ENCODE peak calls at places on chromosomes 4 and X, in ten cellular contexts. Z is GM23248; E is cardiac fibroblast; P is transverse colon; Y is A549; F is heart left ventricle; Q is CD8-positive, alpha-beta memory T cell; U is fibroblast of the aortic adventitia; M is heart right ventricle; T is lower lobe of right lung. A is an unnamed sample.

GRCh38 chrX:5399403-5399802 is 829.3 kb downstream of the NLGN4X start:
- DNase-seq in T (no peak), E (no peak), Z (no peak), Q (no peak), U (no peak), M (no peak), P (no peak), Y (no peak), F (no peak), A (no peak)

GRCh38 chr4:4820739-4821138 is 38.7 kb upstream of the MSX1 start:
- DNase-seq in Q (no peak), P (no peak), F (no peak), M (no peak), E (no peak), T (no peak), Y (no peak), Z (no peak), U (no peak), A (no peak)

GRCh38 chr4:56619160-56619559 is 61.9 kb downstream of the HOPX start:
- DNase-seq in M (no peak), T (no peak), P (no peak), Z (no peak), E (peak), Q (no peak), F (no peak), Y (no peak), U (peak), A (peak)

GRCh38 chr4:183444953-183445543 is 612 bp downstream of the CDKN2AIP start:
- DNase-seq in E (peak), F (peak), T (peak), M (peak), Q (no peak), U (no peak), Z (peak), P (peak), Y (peak), A (no peak)

GRCh38 chr4:138034871-138035270 is 207.3 kb downstream of the SLC7A11 start:
- DNase-seq in Q (no peak), Z (peak), F (no peak), U (peak), E (peak), M (no peak), T (no peak), Y (no peak), P (no peak), A (peak)

GRCh38 chr4:91840359-91840758 is 463.4 kb upstream of the GRID2 start:
- DNase-seq in Y (no peak), Q (no peak), F (no peak), P (no peak), Z (no peak), E (no peak), M (no peak), T (no peak), U (peak), A (no peak)

GRCh38 chr4:138111462-138112000 is 130.6 kb downstream of the SLC7A11 start:
- DNase-seq in U (peak), T (no peak), Y (no peak), Q (no peak), Z (peak), P (no peak), M (no peak), F (no peak), E (peak), A (peak)

GRCh38 chr4:147096667-147097604 is 151.3 kb upstream of the TTC29 start:
- DNase-seq in U (peak), F (no peak), Y (peak), M (no peak), Z (peak), T (no peak), Q (no peak), E (peak), P (no peak), A (peak)

GRCh38 chr4:101191302-101192098 is 155.8 kb downstream of the PPP3CA start:
- DNase-seq in Q (no peak), E (peak), Y (no peak), Z (peak), U (peak), P (peak), T (peak), F (peak), M (peak), A (no peak)

GRCh38 chr4:688695-689497 is at the start of gene SLC49A3:
- DNase-seq in Y (no peak), M (peak), T (no peak), U (no peak), Z (peak), Q (no peak), F (peak), E (no peak), P (peak), A (no peak)

GRCh38 chrX:16839852-16840460 is 30.2 kb downstream of the RBBP7 start:
- DNase-seq in T (no peak), Z (peak), M (no peak), E (peak), Y (no peak), U (peak), F (no peak), P (no peak), Q (no peak), A (peak)

GRCh38 chr4:91620952-91621351 is 682.8 kb upstream of the GRID2 start:
- DNase-seq in M (no peak), E (no peak), T (no peak), Z (no peak), U (no peak), F (no peak), Y (no peak), P (no peak), Q (no peak), A (no peak)

GRCh38 chrX:24178441-24178840 is 28.9 kb downstream of the ZFX start:
- DNase-seq in M (no peak), E (no peak), Y (no peak), Z (no peak), Q (no peak), T (no peak), F (no peak), U (no peak), P (no peak), A (no peak)

GRCh38 chr4:70841951-70842350 is 2.3 kb upstream of the GRSF1 start:
- DNase-seq in Y (no peak), T (no peak), U (no peak), E (no peak), Z (no peak), Q (no peak), P (no peak), F (no peak), M (no peak), A (no peak)

GRCh38 chrX:49892552-49892951 is 13.3 kb downstream of the USP27X start:
- DNase-seq in M (no peak), Q (no peak), T (no peak), Z (no peak), Y (no peak), P (no peak), E (no peak), F (no peak), U (no peak), A (no peak)

GRCh38 chr4:103451341-103451740 is 253.2 kb upstream of the CENPE start:
- DNase-seq in Z (no peak), Y (no peak), M (no peak), Q (no peak), F (no peak), T (no peak), U (no peak), P (no peak), E (no peak), A (peak)

GRCh38 chr4:80336582-80336981 is 1.1 kb downstream of the CFAP299 start:
- DNase-seq in Y (peak), F (no peak), T (no peak), M (no peak), E (peak), Z (peak), P (peak), U (peak), Q (no peak), A (peak)

GRCh38 chr4:182871616-182872015 is 45.6 kb downstream of the DCTD start:
- DNase-seq in U (no peak), Q (no peak), Z (no peak), P (no peak), T (no peak), E (no peak), M (no peak), F (no peak), Y (no peak), A (no peak)

GRCh38 chrX:56314334-56314733 is 82.2 kb downstream of the KLF8 start:
- DNase-seq in Z (no peak), T (no peak), Y (no peak), U (no peak), Q (no peak), P (no peak), F (no peak), M (no peak), E (no peak), A (no peak)

GRCh38 chrX:153440556-153441135 is 5.2 kb downstream of the TREX2 start:
- DNase-seq in T (no peak), Y (no peak), E (no peak), Q (no peak), P (no peak), Z (no peak), F (no peak), M (no peak), U (no peak), A (peak)

GRCh38 chr4:88697588-88698329 is at the start of gene NAP1L5:
- DNase-seq in Y (peak), M (peak), E (peak), T (peak), U (peak), P (peak), Z (peak), F (peak), Q (peak), A (peak)

GRCh38 chr4:80183196-80184052 is 13.9 kb upstream of the PRDM8 start:
- DNase-seq in T (peak), E (no peak), P (peak), Z (peak), Y (no peak), M (peak), U (no peak), F (peak), Q (peak), A (no peak)

GRCh38 chrX:41733939-41734338 is 10.0 kb downstream of the GPR82 start:
- DNase-seq in U (no peak), Y (no peak), T (no peak), M (no peak), Z (no peak), E (no peak), P (no peak), Q (no peak), F (no peak), A (peak)

GRCh38 chr4:102849579-102850104 is 19.1 kb upstream of the CISD2 start:
- DNase-seq in E (no peak), Q (no peak), P (no peak), Z (no peak), F (no peak), U (no peak), Y (no peak), M (no peak), T (no peak), A (no peak)

GRCh38 chrX:40262641-40263560 is 165.1 kb upstream of the BCOR start:
- DNase-seq in U (peak), E (peak), T (no peak), Y (no peak), Q (no peak), P (no peak), M (no peak), F (no peak), Z (peak), A (peak)

GRCh38 chr4:25402521-25402920 is 25.5 kb downstream of the ANAPC4 start:
- DNase-seq in Z (peak), P (no peak), Y (no peak), T (no peak), M (no peak), F (no peak), E (peak), U (peak), Q (no peak), A (no peak)

GRCh38 chr4:10893417-10893816 is 208.8 kb upstream of the CLNK start:
- DNase-seq in E (no peak), Q (no peak), F (no peak), P (no peak), Z (no peak), T (no peak), Y (no peak), U (peak), M (no peak), A (peak)

GRCh38 chr4:57061395-57061794 is 48.8 kb downstream of the IGFBP7 start:
- DNase-seq in F (no peak), P (no peak), U (peak), T (no peak), Y (no peak), M (no peak), Q (no peak), E (peak), Z (peak), A (peak)

GRCh38 chr4:82733636-82734035 is 65.0 kb downstream of the SCD5 start:
- DNase-seq in T (no peak), M (no peak), U (peak), Z (peak), Y (no peak), F (no peak), Q (no peak), E (no peak), P (no peak), A (peak)

GRCh38 chr4:78131403-78131802 is 74.3 kb downstream of the FRAS1 start:
- DNase-seq in Y (no peak), T (no peak), F (no peak), Z (peak), U (peak), P (no peak), E (peak), M (no peak), Q (no peak), A (peak)

GRCh38 chr4:114100288-114101031 is 121.0 kb upstream of the ARSJ start:
- DNase-seq in Q (no peak), T (no peak), F (no peak), M (no peak), P (no peak), Y (no peak), Z (no peak), U (no peak), E (no peak), A (no peak)

GRCh38 chr4:119628281-119629141 is at the start of gene PDE5A:
- DNase-seq in F (peak), Y (peak), Q (peak), Z (peak), P (peak), U (peak), T (peak), M (peak), E (peak), A (peak)

GRCh38 chr4:6263541-6264540 is 5.8 kb upstream of the WFS1 start:
- DNase-seq in T (peak), Y (no peak), Z (peak), Q (no peak), P (peak), M (peak), F (peak), E (peak), U (peak), A (peak)

GRCh38 chrX:57453901-57454300 is 137.9 kb upstream of the ZXDB start:
- DNase-seq in T (no peak), M (no peak), F (no peak), P (no peak), E (peak), Z (peak), Y (no peak), U (peak), Q (no peak), A (peak)

GRCh38 chr4:8775121-8775520 is 96.5 kb downstream of the HMX1 start:
- DNase-seq in U (no peak), Q (no peak), P (no peak), Z (no peak), Y (no peak), M (no peak), F (no peak), T (peak), E (no peak), A (no peak)

GRCh38 chr4:123987408-123987807 is 590.8 kb downstream of the SPRY1 start:
- DNase-seq in Q (no peak), F (no peak), Y (no peak), U (no peak), M (no peak), E (no peak), T (no peak), P (no peak), Z (peak), A (no peak)

GRCh38 chr4:177194906-177195305 is 114.8 kb upstream of the NEIL3 start:
- DNase-seq in Q (no peak), Z (peak), M (no peak), F (no peak), E (no peak), T (no peak), Y (no peak), P (no peak), U (peak), A (no peak)
- H3K4me3 ChIP-seq in Q (no peak), Z (no peak), M (no peak), F (no peak), E (no peak), T (no peak), Y (no peak), P (no peak), U (no peak), A (no peak)

GRCh38 chrX:124230573-124231300 is 101.7 kb upstream of the TEX13D start:
- DNase-seq in P (no peak), Y (no peak), U (no peak), T (no peak), M (no peak), E (no peak), F (no peak), Q (no peak), Z (no peak), A (no peak)
- H3K4me3 ChIP-seq in P (no peak), Y (no peak), U (no peak), T (no peak), M (no peak), E (no peak), F (no peak), Q (no peak), Z (no peak), A (no peak)

GRCh38 chr4:66000500-66001117 is 330.3 kb upstream of the EPHA5 start:
- DNase-seq in Q (no peak), P (no peak), E (no peak), Z (no peak), M (no peak), U (peak), T (no peak), Y (no peak), F (no peak), A (no peak)

GRCh38 chr4:65999518-65999871 is 329.2 kb upstream of the EPHA5 start:
- DNase-seq in Y (no peak), E (no peak), M (no peak), P (no peak), Q (no peak), F (no peak), T (no peak), U (no peak), Z (no peak), A (no peak)
- H3K4me3 ChIP-seq in Y (peak), E (no peak), M (no peak), P (no peak), Q (no peak), F (no peak), T (no peak), U (no peak), Z (no peak), A (no peak)

GRCh38 chr4:156595041-156595440 is 376.6 kb downstream of the PDGFC start:
- DNase-seq in P (no peak), F (no peak), Q (no peak), Z (no peak), M (no peak), U (no peak), T (no peak), Y (no peak), E (no peak), A (peak)
- H3K4me3 ChIP-seq in P (no peak), F (no peak), Q (no peak), Z (no peak), M (no peak), U (no peak), T (no peak), Y (no peak), E (no peak), A (no peak)

GRCh38 chr4:85777908-85778808 is 303.2 kb downstream of the ARHGAP24 start:
- DNase-seq in T (no peak), E (peak), Y (no peak), U (no peak), P (no peak), Q (no peak), F (no peak), Z (peak), M (no peak), A (no peak)
- H3K4me3 ChIP-seq in T (peak), E (peak), Y (peak), U (peak), P (peak), Q (no peak), F (peak), Z (peak), M (peak), A (peak)

A was measured in mammary epithelial cell.